ENCODE peak calls at places on chromosome 18, in four cellular contexts. T is K562, D is H1, O is GM12878. B is an unnamed sample.

GRCh38 chr18:5632041-5632440 is 88.2 kb upstream of the EPB41L3 start:
- DNase-seq in T (no peak), D (no peak), O (no peak), B (no peak)

GRCh38 chr18:55275042-55275897 is 312.7 kb downstream of the TCF4 start:
- DNase-seq in T (no peak), D (no peak), O (no peak), B (no peak)

GRCh38 chr18:50638623-50639398 is 78.9 kb downstream of the MAPK4 start:
- DNase-seq in T (no peak), D (no peak), O (no peak), B (no peak)

GRCh38 chr18:22141211-22141610 is 28.2 kb upstream of the GATA6 start:
- DNase-seq in T (no peak), D (no peak), O (no peak), B (no peak)

GRCh38 chr18:31190919-31191318 is 28.3 kb upstream of the DSC1 start:
- DNase-seq in T (no peak), D (no peak), O (no peak), B (no peak)

GRCh38 chr18:55433140-55433539 is 154.9 kb downstream of the TCF4 start:
- DNase-seq in T (peak; percentile 7), D (no peak), O (no peak), B (no peak)

GRCh38 chr18:36527740-36528455 is 230.4 kb downstream of the FHOD3 start:
- DNase-seq in T (no peak), D (no peak), O (no peak), B (no peak)

GRCh38 chr18:7575465-7576026 is 8.4 kb downstream of the PTPRM start:
- DNase-seq in T (no peak), D (no peak), O (no peak), B (no peak)

GRCh38 chr18:48308027-48308635 is 101.1 kb downstream of the ZBTB7C start:
- DNase-seq in T (no peak), D (no peak), O (no peak), B (no peak)

GRCh38 chr18:5824370-5824984 is 70.8 kb downstream of the TMEM200C start:
- DNase-seq in T (no peak), D (no peak), O (no peak), B (no peak)

GRCh38 chr18:5029622-5030021 is 167.4 kb downstream of the AKAIN1 start:
- DNase-seq in T (no peak), D (no peak), O (no peak), B (no peak)

GRCh38 chr18:48418000-48418399 is 8.8 kb upstream of the ZBTB7C start:
- DNase-seq in T (no peak), D (no peak), O (no peak), B (no peak)

GRCh38 chr18:9380571-9381390 is 46.2 kb downstream of the TWSG1 start:
- DNase-seq in T (no peak), D (no peak), O (no peak), B (no peak)

GRCh38 chr18:37124511-37124910 is 295.6 kb downstream of the KIAA1328 start:
- DNase-seq in T (no peak), D (no peak), O (peak; percentile 9), B (no peak)

GRCh38 chr18:54284967-54285785 is 15.9 kb downstream of the POLI start:
- DNase-seq in T (no peak), D (no peak), O (peak; percentile 97), B (peak; percentile 19)

GRCh38 chr18:47871288-47871687 is 59.2 kb downstream of the SMAD2 start:
- DNase-seq in T (no peak), D (no peak), O (no peak), B (no peak)

GRCh38 chr18:13120967-13121586 is 97.5 kb upstream of the LDLRAD4 start:
- DNase-seq in T (no peak), D (no peak), O (no peak), B (no peak)

GRCh38 chr18:62325806-62326645 is 916 bp downstream of the TNFRSF11A start:
- DNase-seq in T (no peak), D (no peak), O (no peak), B (peak; percentile 24)

GRCh38 chr18:51195602-51196115 is 1.8 kb downstream of the MEX3C start:
- DNase-seq in T (peak; percentile 7), D (no peak), O (no peak), B (no peak)

GRCh38 chr18:73842795-73843394 is 304.7 kb downstream of the FBXO15 start:
- DNase-seq in T (peak; percentile 55), D (no peak), O (peak; percentile 1), B (peak; percentile 13)

GRCh38 chr18:13726972-13727331 is 479 bp downstream of the RNMT start:
- DNase-seq in T (no peak), D (no peak), O (no peak), B (peak; percentile 12)

GRCh38 chr18:56984731-56985130 is 162.2 kb upstream of the BOD1L2 start:
- DNase-seq in T (no peak), D (no peak), O (no peak), B (no peak)

GRCh38 chr18:10123006-10123950 is 209.5 kb downstream of the VAPA start:
- DNase-seq in T (no peak), D (no peak), O (no peak), B (no peak)

GRCh38 chr18:54787098-54787497 is 41.2 kb upstream of the RAB27B start:
- DNase-seq in T (no peak), D (no peak), O (no peak), B (no peak)

GRCh38 chr18:46481048-46481846 is 175.8 kb downstream of the LOXHD1 start:
- DNase-seq in T (peak; percentile 39), D (no peak), O (no peak), B (no peak)

DNA sequence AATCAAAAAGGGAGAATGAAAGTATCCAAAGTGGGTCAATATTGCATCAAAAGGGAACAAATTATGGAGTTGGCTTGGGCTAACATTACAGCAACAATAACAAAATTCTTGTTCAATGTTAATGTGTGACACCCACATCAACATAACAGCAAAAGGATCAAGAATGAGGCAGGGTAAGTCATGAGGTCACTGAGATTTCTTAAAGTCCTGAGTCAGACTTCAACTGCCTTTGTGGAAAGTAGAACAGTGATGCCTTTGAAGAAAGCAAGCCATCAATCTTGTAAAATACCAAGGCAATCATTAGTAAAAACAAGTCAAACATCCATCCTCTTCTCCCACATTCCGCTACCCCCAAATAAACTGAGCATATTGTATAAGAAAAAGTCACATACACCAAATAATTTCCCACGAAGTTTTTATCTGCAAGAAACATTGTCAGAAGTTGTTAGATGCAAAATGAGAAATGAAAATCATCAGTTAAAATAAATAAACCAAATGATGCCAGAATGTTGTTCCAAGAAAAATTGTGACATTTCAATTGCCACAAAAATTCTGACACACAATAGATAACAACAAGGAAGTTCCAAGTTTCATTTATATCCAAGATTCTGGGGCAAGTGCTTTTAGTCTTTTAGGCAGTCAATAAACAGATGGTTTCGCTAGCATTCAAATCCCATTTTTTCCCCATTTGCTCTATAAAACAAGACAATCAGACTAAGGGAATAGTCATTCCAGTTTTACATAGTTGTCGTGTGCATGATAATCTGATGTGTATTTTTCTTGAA is 216.1 kb upstream of the SETBP1 start:
- DNase-seq in T (no peak), D (no peak), O (no peak), B (no peak)
- TF ChIP-seq TAF1 in T (no peak), D (no peak), O (no peak), B (no peak)

DNA sequence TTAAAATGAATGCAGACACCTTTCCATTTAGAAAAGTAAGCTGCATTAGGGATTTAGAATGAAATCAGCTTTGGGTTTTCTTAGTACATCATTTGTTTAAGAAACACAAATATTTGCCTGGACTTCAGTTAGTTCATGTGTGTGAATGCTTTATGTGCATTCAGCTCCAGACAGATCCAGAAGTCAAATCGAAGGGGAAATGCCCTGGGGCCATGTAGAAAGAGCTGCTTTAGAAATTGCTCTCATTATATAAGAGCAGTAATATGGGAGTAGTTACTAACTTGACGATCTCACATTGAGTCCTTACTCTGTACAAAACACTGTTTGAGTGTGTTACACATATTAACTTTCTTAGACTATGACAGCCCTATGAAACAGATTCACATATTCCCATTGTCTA is 88.0 kb upstream of the TTC39C start:
- DNase-seq in T (no peak), D (no peak), O (no peak), B (no peak)
- TF ChIP-seq TAF1 in T (no peak), D (no peak), O (no peak), B (no peak)

GRCh38 chr18:49521251-49521650 is 34.2 kb upstream of the C18orf32 start:
- DNase-seq in T (no peak), D (no peak), O (no peak), B (no peak)
- TF ChIP-seq TAF1 in T (no peak), D (no peak), O (no peak), B (no peak)

GRCh38 chr18:77053616-77054287 is 78.8 kb downstream of the MBP start:
- DNase-seq in T (no peak), D (no peak), O (no peak), B (no peak)
- TF ChIP-seq TAF1 in T (no peak), D (no peak), O (no peak), B (no peak)

GRCh38 chr18:75896865-75897264 is 469.4 kb upstream of the SMIM21 start:
- DNase-seq in T (no peak), D (no peak), O (no peak), B (no peak)
- TF ChIP-seq TAF1 in T (no peak), D (no peak), O (no peak), B (no peak)

DNA sequence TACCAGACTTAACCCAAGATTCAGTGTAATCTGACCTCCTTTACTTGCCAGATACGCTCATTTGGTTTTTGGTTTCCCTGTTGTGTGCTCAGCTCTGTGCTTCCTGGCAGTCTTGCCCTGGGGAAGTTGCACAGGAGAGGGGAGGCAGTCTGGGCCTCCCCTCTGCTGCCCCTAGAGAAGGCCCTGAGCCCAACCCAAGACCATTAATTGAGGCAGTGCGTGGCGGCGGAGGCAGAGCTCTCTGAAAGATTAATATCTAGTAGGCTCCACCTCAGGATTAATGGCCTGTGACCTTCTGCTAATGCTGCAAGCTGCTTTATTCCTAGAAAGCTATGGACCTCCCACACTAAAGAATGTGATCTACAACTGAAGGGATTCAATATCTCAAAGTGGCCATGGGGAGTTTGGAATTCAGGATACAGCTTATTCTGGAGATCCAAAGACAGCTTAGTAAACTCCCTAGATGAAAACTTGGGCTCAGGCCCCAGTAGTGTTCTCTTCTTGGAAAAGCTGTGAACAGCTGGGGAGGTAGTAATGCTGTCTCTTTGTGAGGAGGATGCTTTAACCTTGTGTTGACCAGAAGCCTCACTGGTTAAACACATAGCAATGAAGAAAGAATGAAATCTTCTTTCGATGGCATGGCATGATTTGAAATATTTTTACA is 41.3 kb upstream of the MAPRE2 start:
- DNase-seq in T (no peak), D (no peak), O (no peak), B (no peak)
- TF ChIP-seq TAF1 in T (no peak), D (no peak), O (no peak), B (no peak)

GRCh38 chr18:79570266-79571201 is 109.1 kb upstream of the CTDP1 start:
- DNase-seq in T (no peak), D (no peak), O (no peak), B (no peak)

GRCh38 chr18:79566841-79567370 is 112.7 kb upstream of the CTDP1 start:
- DNase-seq in T (no peak), D (no peak), O (no peak), B (no peak)

GRCh38 chr18:79569720-79570119 is 109.9 kb upstream of the CTDP1 start:
- DNase-seq in T (no peak), D (no peak), O (no peak), B (no peak)

GRCh38 chr18:79568543-79569205 is 110.9 kb upstream of the CTDP1 start:
- DNase-seq in T (no peak), D (no peak), O (no peak), B (no peak)

GRCh38 chr18:79567481-79568147 is 112.0 kb upstream of the CTDP1 start:
- DNase-seq in T (no peak), D (peak; percentile 53), O (no peak), B (no peak)
- TF ChIP-seq TAF1 in T (no peak), D (no peak), O (no peak), B (no peak)

GRCh38 chr18:40866013-40866644 is 1088.9 kb upstream of the PIK3C3 start:
- DNase-seq in T (no peak), D (no peak), O (no peak), B (no peak)
- TF ChIP-seq TAF1 in T (no peak), D (no peak), O (no peak), B (no peak)

GRCh38 chr18:904135-905090 is at the start of gene ADCYAP1:
- DNase-seq in T (no peak), D (no peak), O (no peak), B (no peak)
- TF ChIP-seq TAF1 in T (no peak), D (no peak), O (no peak), B (no peak)

B was measured in GM12892.